ENCODE peak calls at places on chromosomes 16 and 17, in five cellular contexts. One of them, this sample, is unnamed. For H3K4me1, the result is how much of the 10 kb centered on the place peaks cover.

GRCh38 chr17:66522591-66523272 is 220.3 kb downstream of the PRKCA start:
- DNase-seq in DND-41: no peak
- DNase-seq in SJCRH30: no peak
- DNase-seq in mammary epithelial cell: peak
- DNase-seq in PC-3: peak
- DNase-seq in this sample: no peak

GRCh38 chr16:84243732-84244131 is 3.9 kb upstream of the KCNG4 start:
- DNase-seq in DND-41: no peak
- DNase-seq in mammary epithelial cell: no peak
- DNase-seq in PC-3: no peak
- DNase-seq in SJCRH30: no peak
- DNase-seq in this sample: no peak

GRCh38 chr16:56964243-56965148 is 2.7 kb downstream of the CETP start:
- DNase-seq in PC-3: peak
- DNase-seq in mammary epithelial cell: peak
- DNase-seq in SJCRH30: peak
- DNase-seq in DND-41: peak
- DNase-seq in this sample: peak

GRCh38 chr17:75561927-75562603 is 25.5 kb upstream of the MYO15B start:
- DNase-seq in mammary epithelial cell: no peak
- DNase-seq in DND-41: no peak
- DNase-seq in PC-3: peak
- DNase-seq in SJCRH30: no peak
- DNase-seq in this sample: no peak

GRCh38 chr16:85347213-85347591 is 234.9 kb upstream of the CIBAR2 start:
- DNase-seq in SJCRH30: no peak
- DNase-seq in DND-41: peak
- DNase-seq in PC-3: no peak
- DNase-seq in mammary epithelial cell: no peak
- DNase-seq in this sample: no peak

GRCh38 chr16:1206786-1207185 is 18.3 kb downstream of the TPSG1 start:
- DNase-seq in PC-3: no peak
- DNase-seq in DND-41: no peak
- DNase-seq in SJCRH30: no peak
- DNase-seq in mammary epithelial cell: no peak
- DNase-seq in this sample: no peak

GRCh38 chr17:43840814-43841213 is 6.2 kb upstream of the CD300LG start:
- DNase-seq in mammary epithelial cell: no peak
- DNase-seq in PC-3: peak
- DNase-seq in DND-41: no peak
- DNase-seq in SJCRH30: peak
- DNase-seq in this sample: no peak

GRCh38 chr16:47958726-47959125 is 197.1 kb downstream of the ABCC12 start:
- DNase-seq in DND-41: no peak
- DNase-seq in SJCRH30: no peak
- DNase-seq in PC-3: no peak
- DNase-seq in mammary epithelial cell: no peak
- DNase-seq in this sample: no peak

GRCh38 chr17:40025991-40026815 is 11.0 kb downstream of the CSF3 start:
- DNase-seq in PC-3: peak
- DNase-seq in SJCRH30: no peak
- DNase-seq in DND-41: peak
- DNase-seq in mammary epithelial cell: peak
- DNase-seq in this sample: peak

GRCh38 chr16:49986351-49987124 is 38.5 kb upstream of the CNEP1R1 start:
- DNase-seq in DND-41: no peak
- DNase-seq in PC-3: peak
- DNase-seq in mammary epithelial cell: no peak
- DNase-seq in SJCRH30: no peak
- DNase-seq in this sample: no peak

GRCh38 chr16:56874800-56875199 is 9.8 kb downstream of the SLC12A3 start:
- DNase-seq in SJCRH30: peak
- DNase-seq in PC-3: no peak
- DNase-seq in DND-41: no peak
- DNase-seq in mammary epithelial cell: no peak
- DNase-seq in this sample: no peak

GRCh38 chr16:4924593-4925378 is 12.2 kb downstream of the PPL start:
- DNase-seq in mammary epithelial cell: peak
- DNase-seq in PC-3: peak
- DNase-seq in DND-41: no peak
- DNase-seq in SJCRH30: peak
- DNase-seq in this sample: no peak

GRCh38 chr17:31595666-31596381 is 204.3 kb downstream of the RAB11FIP4 start:
- DNase-seq in DND-41: no peak
- DNase-seq in SJCRH30: peak
- DNase-seq in PC-3: peak
- DNase-seq in mammary epithelial cell: no peak
- DNase-seq in this sample: no peak

GRCh38 chr16:15605869-15606520 is 37.0 kb downstream of the MARF1 start:
- DNase-seq in DND-41: no peak
- DNase-seq in SJCRH30: no peak
- DNase-seq in mammary epithelial cell: no peak
- DNase-seq in PC-3: no peak
- DNase-seq in this sample: no peak

GRCh38 chr16:86664518-86665318 is 86.4 kb downstream of the FOXL1 start:
- DNase-seq in mammary epithelial cell: peak
- DNase-seq in SJCRH30: peak
- DNase-seq in DND-41: peak
- DNase-seq in PC-3: peak
- DNase-seq in this sample: no peak

GRCh38 chr17:41619162-41619933 is 5.0 kb downstream of the KRT17 start:
- DNase-seq in PC-3: no peak
- DNase-seq in DND-41: no peak
- DNase-seq in mammary epithelial cell: peak
- DNase-seq in SJCRH30: no peak
- DNase-seq in this sample: no peak

GRCh38 chr17:17645961-17646360 is 35.3 kb upstream of the RAI1 start:
- DNase-seq in SJCRH30: no peak
- DNase-seq in PC-3: no peak
- DNase-seq in DND-41: no peak
- DNase-seq in mammary epithelial cell: no peak
- DNase-seq in this sample: no peak

DNA sequence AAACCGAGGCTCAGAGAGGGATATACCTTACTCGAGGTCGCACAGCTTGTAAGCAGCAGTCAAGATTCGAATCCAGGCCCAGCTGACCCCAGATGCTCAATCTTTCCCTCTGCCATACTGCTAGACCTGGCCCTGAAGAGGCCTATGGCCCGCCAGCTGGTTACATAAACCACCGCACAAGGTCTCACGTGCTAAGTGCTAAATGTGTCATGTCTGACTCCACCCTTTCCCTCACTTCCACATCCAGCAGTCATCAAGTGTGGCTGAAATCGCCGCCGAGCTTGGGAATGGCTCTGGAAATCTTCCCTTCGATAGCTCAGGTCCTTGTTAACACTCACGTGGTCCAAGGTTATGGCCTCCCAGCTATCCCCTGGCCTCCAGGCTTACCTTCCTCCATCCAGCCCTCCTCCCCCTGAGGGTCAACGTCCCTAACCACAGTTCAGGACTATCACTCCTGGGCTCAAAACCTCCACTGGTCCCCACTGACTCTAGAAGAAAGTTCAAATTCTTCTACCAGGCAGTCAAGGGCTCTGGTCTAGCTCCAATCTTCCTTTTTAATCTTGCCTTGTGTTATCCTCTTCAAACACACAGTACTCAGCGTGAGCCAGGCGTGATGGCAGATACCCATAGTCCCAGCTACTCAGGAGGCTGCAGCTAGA is 3.5 kb downstream of the ZBTB4 start:
- DNase-seq in SJCRH30: no peak
- DNase-seq in DND-41: no peak
- DNase-seq in mammary epithelial cell: no peak
- DNase-seq in PC-3: no peak
- DNase-seq in this sample: no peak
- H3K4me1 ChIP-seq in SJCRH30: under half
- H3K4me1 ChIP-seq in DND-41: under half
- H3K4me1 ChIP-seq in mammary epithelial cell: under half
- H3K4me1 ChIP-seq in PC-3: under half
- H3K4me1 ChIP-seq in this sample: under half

GRCh38 chr17:6195123-6195522 is 124.9 kb downstream of the WSCD1 start:
- DNase-seq in SJCRH30: no peak
- DNase-seq in DND-41: no peak
- DNase-seq in PC-3: no peak
- DNase-seq in mammary epithelial cell: no peak
- DNase-seq in this sample: no peak
- H3K4me1 ChIP-seq in SJCRH30: under half
- H3K4me1 ChIP-seq in DND-41: under half
- H3K4me1 ChIP-seq in PC-3: under half
- H3K4me1 ChIP-seq in mammary epithelial cell: under half
- H3K4me1 ChIP-seq in this sample: under half

GRCh38 chr17:64024215-64024654 is 3.8 kb upstream of the ICAM2 start:
- DNase-seq in PC-3: no peak
- DNase-seq in DND-41: no peak
- DNase-seq in mammary epithelial cell: no peak
- DNase-seq in SJCRH30: no peak
- DNase-seq in this sample: no peak
- H3K4me1 ChIP-seq in PC-3: under half
- H3K4me1 ChIP-seq in DND-41: under half
- H3K4me1 ChIP-seq in mammary epithelial cell: under half
- H3K4me1 ChIP-seq in SJCRH30: under half
- H3K4me1 ChIP-seq in this sample: half or more

DNA sequence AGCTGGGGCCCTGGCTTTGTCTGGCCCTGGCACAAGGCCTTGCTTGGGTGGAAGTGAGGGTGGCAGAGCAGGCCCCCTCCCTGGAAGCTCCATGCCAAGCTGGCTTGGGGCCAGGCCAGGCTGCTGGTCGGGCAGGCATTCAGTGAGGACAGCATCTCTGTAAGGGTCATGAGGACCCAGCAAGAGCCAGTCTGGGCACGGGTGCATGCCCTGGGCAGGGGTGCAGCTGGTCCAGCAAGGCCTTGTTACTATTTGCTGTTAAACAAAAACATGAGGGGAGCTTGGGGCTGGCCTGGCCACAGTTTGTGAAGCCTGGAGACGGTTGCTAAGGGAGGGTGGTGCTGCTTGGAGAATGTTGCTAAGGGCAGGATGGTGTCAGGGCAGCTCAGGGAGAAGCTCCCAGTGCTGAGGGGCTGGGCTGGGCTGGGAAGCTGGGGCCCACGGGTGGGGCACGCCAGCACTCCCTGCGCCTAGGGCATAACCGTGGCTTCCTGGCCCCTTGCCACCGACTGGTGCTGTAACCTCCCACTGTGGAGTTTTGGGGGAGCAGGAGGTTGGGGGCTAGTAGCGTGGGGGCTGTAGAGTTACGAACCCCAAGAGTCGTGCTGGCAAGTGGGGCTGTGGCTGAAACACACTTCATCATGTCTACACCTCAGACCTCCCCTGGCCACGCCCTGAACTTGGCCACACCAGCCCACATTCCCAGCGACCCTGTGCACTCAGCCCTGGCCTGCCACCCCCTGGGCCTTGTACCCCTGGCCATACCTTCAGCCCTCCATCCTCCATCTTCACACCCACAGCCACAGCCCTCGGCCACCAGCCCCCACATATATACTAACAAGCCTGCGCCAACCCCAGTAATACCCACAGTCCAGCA is 1.6 kb downstream of the TPPP3 start:
- DNase-seq in DND-41: no peak
- DNase-seq in mammary epithelial cell: no peak
- DNase-seq in SJCRH30: no peak
- DNase-seq in PC-3: no peak
- DNase-seq in this sample: no peak
- H3K4me1 ChIP-seq in DND-41: under half
- H3K4me1 ChIP-seq in mammary epithelial cell: under half
- H3K4me1 ChIP-seq in SJCRH30: under half
- H3K4me1 ChIP-seq in PC-3: under half
- H3K4me1 ChIP-seq in this sample: under half

DNA sequence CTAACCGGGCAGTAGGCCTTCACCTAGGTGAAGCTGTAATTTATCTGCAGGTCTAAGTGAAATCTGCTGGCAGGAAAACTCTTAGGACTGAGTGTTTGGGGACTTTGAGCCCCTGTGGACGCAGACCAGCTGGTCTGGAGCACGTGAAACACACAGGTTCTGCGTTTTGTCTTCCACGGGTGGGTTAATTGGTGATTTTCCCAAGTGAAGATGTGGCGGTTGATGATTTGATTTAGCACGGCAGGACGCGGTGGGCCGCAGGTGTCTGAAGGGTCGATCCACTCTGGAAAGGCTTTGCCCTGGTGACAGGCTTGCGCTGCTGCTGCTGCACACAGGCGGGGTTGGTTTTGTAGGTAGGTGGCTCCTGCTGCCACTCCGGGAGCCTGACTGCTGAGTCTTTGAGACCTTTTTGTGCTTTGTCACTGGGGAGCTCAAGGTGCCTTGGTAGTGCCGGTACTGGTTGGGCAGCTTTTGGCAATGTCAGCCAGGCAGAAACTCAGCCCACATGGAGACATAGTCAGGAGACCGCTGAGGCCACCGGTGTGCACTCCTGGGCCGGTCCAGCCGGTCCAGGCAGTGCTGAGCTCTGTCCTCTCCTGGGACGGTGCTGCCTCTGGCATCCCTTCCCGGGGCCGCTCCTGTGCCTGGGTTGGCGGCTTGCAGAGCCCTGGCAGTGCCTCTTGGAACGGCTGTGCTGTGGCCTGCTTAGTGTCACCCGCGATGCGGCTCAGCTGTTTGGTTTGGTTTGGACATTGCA is 2.3 kb downstream of the BAIAP2 start:
- DNase-seq in SJCRH30: no peak
- DNase-seq in mammary epithelial cell: no peak
- DNase-seq in DND-41: no peak
- DNase-seq in PC-3: peak
- DNase-seq in this sample: no peak
- H3K4me1 ChIP-seq in SJCRH30: under half
- H3K4me1 ChIP-seq in mammary epithelial cell: half or more
- H3K4me1 ChIP-seq in DND-41: under half
- H3K4me1 ChIP-seq in PC-3: half or more
- H3K4me1 ChIP-seq in this sample: under half

DNA sequence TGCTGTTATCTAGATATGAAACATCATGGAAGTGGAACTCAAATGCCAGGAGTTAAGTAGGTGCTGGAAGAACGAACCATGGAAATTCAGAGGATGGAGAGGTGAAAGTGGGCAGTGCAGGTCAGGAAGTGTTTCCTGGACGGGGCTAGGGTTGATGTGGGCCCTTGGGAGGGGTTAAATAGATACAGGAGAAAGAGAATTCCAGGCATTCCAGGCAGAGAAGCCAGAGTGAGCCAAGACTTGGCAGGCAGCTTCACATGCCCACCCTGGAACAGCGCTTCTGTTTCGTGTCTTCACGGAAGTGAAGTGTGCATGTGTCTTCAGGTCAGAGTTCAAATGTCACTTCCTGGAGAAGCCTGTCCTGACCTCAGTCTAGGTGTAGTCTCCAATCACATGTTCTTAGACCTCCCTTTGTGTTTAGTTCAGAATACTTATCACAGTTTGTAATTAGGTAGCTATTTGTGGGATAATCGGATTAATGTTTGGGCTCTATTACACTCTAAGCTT is 41.3 kb downstream of the GP2 start:
- DNase-seq in PC-3: no peak
- DNase-seq in SJCRH30: no peak
- DNase-seq in mammary epithelial cell: no peak
- DNase-seq in DND-41: no peak
- DNase-seq in this sample: no peak
- H3K4me1 ChIP-seq in PC-3: under half
- H3K4me1 ChIP-seq in SJCRH30: under half
- H3K4me1 ChIP-seq in mammary epithelial cell: under half
- H3K4me1 ChIP-seq in DND-41: under half
- H3K4me1 ChIP-seq in this sample: under half